ENCODE peak calls at places on chromosomes 11 and 22, in four cellular contexts. P is astrocyte, H is Peyer's patch, N is coronary artery. R is an unnamed sample.

GRCh38 chr11:352456-353180 is 16.7 kb upstream of the B4GALNT4 start:
- DNase-seq in H (no peak), P (no peak), N (no peak), R (no peak)

GRCh38 chr11:7548659-7549283 is 35.0 kb downstream of the PPFIBP2 start:
- DNase-seq in H (peak), N (no peak), P (no peak), R (no peak)

GRCh38 chr11:68832476-68833176 is 9.1 kb downstream of the CPT1A start:
- DNase-seq in H (no peak), N (no peak), P (no peak), R (no peak)

GRCh38 chr11:68213135-68213515 is at the start of gene KMT5B:
- DNase-seq in P (no peak), N (no peak), H (peak), R (no peak)

GRCh38 chr22:42131562-42131961 is 952 bp upstream of the CYP2D6 start:
- DNase-seq in H (no peak), N (no peak), P (no peak), R (peak)

GRCh38 chr22:39518996-39519680 is 1.2 kb upstream of the ATF4 start:
- DNase-seq in H (no peak), P (peak), N (peak), R (no peak)

GRCh38 chr22:22171357-22172218 is 73.0 kb upstream of the VPREB1 start:
- DNase-seq in N (no peak), P (no peak), H (no peak), R (no peak)

GRCh38 chr11:64629796-64630562 is 39.0 kb downstream of the SLC22A12 start:
- DNase-seq in N (no peak), P (no peak), H (no peak), R (no peak)

GRCh38 chr11:125036933-125037332 is 26.2 kb upstream of the SLC37A2 start:
- DNase-seq in H (no peak), P (peak), N (no peak), R (no peak)

GRCh38 chr11:118705111-118705741 is 25.8 kb upstream of the TREH start:
- DNase-seq in N (peak), H (peak), P (no peak), R (no peak)

GRCh38 chr11:73650400-73650799 is 4.0 kb downstream of the PLEKHB1 start:
- DNase-seq in P (no peak), H (no peak), N (no peak), R (no peak)

GRCh38 chr11:16759857-16760256 is 21.4 kb downstream of the C11orf58 start:
- DNase-seq in N (no peak), P (no peak), H (no peak), R (no peak)

GRCh38 chr11:73072935-73073481 is 69.1 kb downstream of the FCHSD2 start:
- DNase-seq in P (no peak), H (no peak), N (no peak), R (no peak)

GRCh38 chr11:19978668-19979518 is 181.4 kb downstream of the DBX1 start:
- DNase-seq in P (peak), N (no peak), H (no peak), R (no peak)

GRCh38 chr22:25027959-25028840 is 75.7 kb downstream of the KIAA1671 start:
- DNase-seq in H (no peak), N (no peak), P (no peak), R (no peak)

GRCh38 chr11:27011560-27012253 is 17.8 kb downstream of the FIBIN start:
- DNase-seq in N (no peak), P (no peak), H (no peak), R (no peak)
- H3K27ac ChIP-seq in N (no peak), P (peak), H (no peak), R (no peak)

GRCh38 chr11:5625281-5625680 is 480 bp downstream of the TRIM34 start:
- DNase-seq in N (no peak), H (no peak), P (no peak), R (no peak)

GRCh38 chr11:5621580-5621979 is 3.2 kb upstream of the TRIM34 start:
- DNase-seq in N (no peak), H (no peak), P (no peak), R (no peak)

GRCh38 chr11:5626191-5626590 is 1.4 kb downstream of the TRIM34 start:
- DNase-seq in H (no peak), N (no peak), P (no peak), R (no peak)

GRCh38 chr11:5622802-5623201 is 2.0 kb upstream of the TRIM34 start:
- DNase-seq in N (no peak), P (no peak), H (no peak), R (no peak)

GRCh38 chr11:5624489-5625278 is at the start of gene TRIM34:
- DNase-seq in N (peak), H (peak), P (peak), R (no peak)
- H3K27ac ChIP-seq in N (peak), H (peak), P (peak), R (peak)

GRCh38 chr11:116953525-116954284 is 116.3 kb upstream of the APOA1 start:
- DNase-seq in H (no peak), N (no peak), P (no peak), R (no peak)

GRCh38 chr11:116951762-116952161 is 114.3 kb upstream of the APOA1 start:
- DNase-seq in H (no peak), P (no peak), N (no peak), R (no peak)

GRCh38 chr11:116955548-116955947 is 118.1 kb upstream of the APOA1 start:
- DNase-seq in P (no peak), N (no peak), H (no peak), R (no peak)

GRCh38 chr11:116958246-116958645 is 120.8 kb upstream of the APOA1 start:
- DNase-seq in P (no peak), H (no peak), N (no peak), R (no peak)

DNA sequence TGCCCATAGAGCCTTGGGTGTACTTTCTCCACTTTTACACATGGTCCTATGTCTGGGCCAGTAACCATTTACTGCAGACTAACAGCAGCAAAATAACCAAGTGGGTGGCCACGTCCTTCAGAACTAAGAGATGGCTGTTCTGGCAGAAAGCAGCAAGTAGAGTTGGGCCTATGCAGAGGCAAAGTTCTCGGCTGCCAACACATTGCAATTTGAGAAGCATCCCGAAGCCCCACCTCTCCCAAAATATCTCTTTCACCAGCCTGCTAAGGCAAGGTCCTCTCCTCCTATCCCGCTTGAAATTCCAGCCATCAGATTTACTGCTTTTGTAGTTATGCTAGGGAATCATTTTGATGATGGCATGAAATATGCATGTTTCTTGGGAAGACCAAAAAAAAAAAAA is 118.5 kb upstream of the APOA1 start:
- DNase-seq in N (no peak), P (no peak), H (no peak), R (no peak)
- H3K27ac ChIP-seq in N (no peak), P (no peak), H (no peak), R (no peak)

GRCh38 chr11:12090761-12091261 is 19.6 kb upstream of the MICAL2 start:
- DNase-seq in H (no peak), N (no peak), P (no peak), R (peak)

GRCh38 chr11:12090061-12090572 is 20.3 kb upstream of the MICAL2 start:
- DNase-seq in P (peak), H (no peak), N (no peak), R (no peak)

GRCh38 chr11:12091957-12092558 is 18.3 kb upstream of the MICAL2 start:
- DNase-seq in P (no peak), H (no peak), N (no peak), R (no peak)

GRCh38 chr11:12094872-12095800 is 15.3 kb upstream of the MICAL2 start:
- DNase-seq in H (no peak), P (no peak), N (no peak), R (no peak)

GRCh38 chr11:12092714-12093113 is 17.7 kb upstream of the MICAL2 start:
- DNase-seq in P (no peak), N (no peak), H (no peak), R (no peak)
- H3K27ac ChIP-seq in P (no peak), N (peak), H (no peak), R (no peak)